ENCODE peak calls at places on chromosomes 5 and 9, in four cellular contexts. D is K562, F is HepG2, C is WTC11. E is an unnamed sample.

GRCh38 chr9:109232449-109232848 is 65.4 kb upstream of the FRRS1L start:
- DNase-seq in D (no peak), F (no peak), C (no peak), E (no peak)

GRCh38 chr5:108975697-108976096 is 228.0 kb downstream of the FER start:
- DNase-seq in D (no peak), F (no peak), C (no peak), E (no peak)

GRCh38 chr9:38011991-38012390 is 57.0 kb downstream of the SHB start:
- DNase-seq in D (no peak), F (no peak), C (no peak), E (no peak)

GRCh38 chr5:162096448-162096847 is 28.9 kb downstream of the GABRG2 start:
- DNase-seq in D (no peak), F (no peak), C (no peak), E (no peak)

GRCh38 chr9:37913480-37914153 is 9.7 kb upstream of the SLC25A51 start:
- DNase-seq in D (peak; percentile 94), F (peak; percentile 81), C (peak; percentile 92), E (peak; percentile 47)

GRCh38 chr9:75235632-75236031 is 147.3 kb downstream of the OSTF1 start:
- DNase-seq in D (no peak), F (peak; percentile 12), C (no peak), E (no peak)

GRCh38 chr9:127177682-127178265 is 55.3 kb upstream of the ANGPTL2 start:
- DNase-seq in D (no peak), F (no peak), C (peak; percentile 3), E (no peak)

GRCh38 chr5:139671096-139671841 is 23.1 kb downstream of the CXXC5 start:
- DNase-seq in D (no peak), F (no peak), C (no peak), E (no peak)

GRCh38 chr9:5025416-5025815 is 40.3 kb downstream of the JAK2 start:
- DNase-seq in D (no peak), F (no peak), C (no peak), E (no peak)

GRCh38 chr5:172574845-172575170 is 66.3 kb upstream of the NEURL1B start:
- DNase-seq in D (no peak), F (no peak), C (no peak), E (no peak)

GRCh38 chr5:12865529-12865928 is 961.3 kb upstream of the CTNND2 start:
- DNase-seq in D (no peak), F (no peak), C (no peak), E (no peak)

GRCh38 chr5:152349683-152350526 is 55.2 kb downstream of the NMUR2 start:
- DNase-seq in D (peak; percentile 31), F (peak; percentile 21), C (peak; percentile 61), E (no peak)

GRCh38 chr9:78575791-78576190 is 278.9 kb downstream of the PSAT1 start:
- DNase-seq in D (no peak), F (no peak), C (no peak), E (no peak)

GRCh38 chr9:122562134-122562760 is 9.3 kb downstream of the OR1N2 start:
- DNase-seq in D (no peak), F (no peak), C (peak; percentile 33), E (no peak)

GRCh38 chr5:145221416-145221815 is 613.7 kb downstream of the PRELID2 start:
- DNase-seq in D (no peak), F (no peak), C (no peak), E (no peak)

GRCh38 chr5:52657231-52657645 is 130.5 kb upstream of the ITGA1 start:
- DNase-seq in D (peak; percentile 12), F (peak; percentile 18), C (no peak), E (no peak)
- TF ChIP-seq ETV6 in D (no peak), F (no peak), C (no peak), E (no peak)

DNA sequence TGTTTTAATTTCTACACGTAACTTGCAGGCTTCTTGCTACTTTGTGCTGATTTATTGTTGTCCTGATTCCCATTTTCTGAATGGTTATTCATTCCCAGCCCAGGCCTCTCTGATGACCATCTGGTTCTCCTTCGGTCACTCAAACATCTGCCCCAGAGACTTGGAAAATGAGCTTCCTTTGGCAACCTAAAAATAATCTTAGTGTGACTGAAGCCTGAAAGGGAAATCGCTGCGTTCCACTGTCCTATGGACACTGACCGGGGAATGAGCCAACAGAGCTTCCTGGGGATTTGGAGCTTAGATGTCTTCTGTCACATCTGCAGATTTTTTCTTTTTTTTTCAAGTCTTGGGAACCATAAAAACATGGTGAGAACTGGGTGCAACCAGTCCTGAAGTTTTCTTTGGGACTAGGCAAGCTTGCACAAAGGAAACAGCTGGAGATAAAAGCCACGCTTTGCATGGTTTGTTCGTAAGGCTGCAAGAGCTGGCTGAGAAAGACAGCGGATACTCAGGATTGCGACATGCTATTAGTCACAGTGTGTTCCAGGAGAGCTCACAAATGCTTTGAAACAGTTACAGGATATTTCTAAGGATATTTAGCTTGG is 146.3 kb downstream of the GOLPH3 start:
- DNase-seq in D (no peak), F (peak; percentile 39), C (no peak), E (no peak)
- TF ChIP-seq ETV6 in D (no peak), F (no peak), C (no peak), E (no peak)

DNA sequence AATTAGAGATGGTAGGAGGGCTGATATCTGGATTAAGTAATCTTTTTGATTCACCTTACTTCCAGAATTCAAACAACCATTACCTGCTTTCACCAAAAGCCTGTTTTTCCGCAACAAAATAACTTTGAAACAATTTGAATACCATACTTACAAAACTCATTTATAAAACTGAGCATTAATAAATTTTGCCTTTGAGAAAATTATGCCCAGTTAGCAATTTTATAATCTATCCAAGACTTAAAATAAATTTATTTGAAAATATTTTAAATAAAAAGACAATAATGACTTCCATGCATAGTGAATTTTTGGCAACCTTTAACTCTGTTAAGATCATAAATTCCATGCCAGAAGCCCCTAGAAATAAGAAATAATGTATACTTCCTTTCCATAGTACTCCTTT is 71.3 kb upstream of the FTMT start:
- DNase-seq in D (no peak), F (no peak), C (no peak), E (no peak)
- TF ChIP-seq ETV6 in D (no peak), F (no peak), C (no peak), E (no peak)

DNA sequence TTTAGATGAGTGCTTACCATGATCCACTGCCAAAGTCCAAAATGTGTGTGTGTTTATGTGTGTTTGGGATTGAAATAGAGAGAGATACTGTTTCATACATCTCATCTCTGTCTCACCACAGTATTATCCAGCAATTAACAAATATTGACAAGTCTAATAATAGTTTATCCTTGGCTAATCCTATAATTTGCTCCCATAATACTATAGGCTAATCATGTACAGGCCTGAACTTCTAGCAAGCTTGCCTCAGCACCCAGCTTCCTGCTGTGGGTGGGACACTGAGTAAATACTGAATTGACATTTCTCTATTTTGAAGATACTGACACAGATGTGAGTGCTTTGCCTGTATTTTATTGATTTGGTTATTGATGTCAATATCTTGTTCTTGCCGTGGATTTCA is 35.3 kb upstream of the KCNV2 start:
- DNase-seq in D (no peak), F (no peak), C (no peak), E (no peak)
- TF ChIP-seq ETV6 in D (no peak), F (no peak), C (no peak), E (no peak)

DNA sequence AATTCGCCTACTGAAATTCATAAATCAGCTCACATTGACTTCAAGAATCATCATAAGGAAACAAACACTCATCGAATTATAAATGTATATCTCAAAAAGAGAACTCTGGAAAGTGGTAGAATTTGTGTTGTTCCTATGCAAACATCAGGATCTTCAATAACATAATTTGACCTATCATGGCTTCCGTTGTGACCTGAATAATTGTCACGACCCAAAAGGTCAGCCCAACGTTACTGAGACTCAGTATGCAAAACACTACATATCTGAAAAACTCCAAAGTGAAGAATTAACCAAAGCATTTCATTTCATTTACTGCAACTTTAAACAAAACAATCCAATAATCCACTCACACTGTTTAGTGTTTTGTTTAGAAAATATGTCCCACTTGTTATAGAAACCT is 1.2 kb downstream of the RAPGEF6 start:
- DNase-seq in D (no peak), F (no peak), C (no peak), E (no peak)
- TF ChIP-seq ETV6 in D (no peak), F (no peak), C (no peak), E (no peak)

GRCh38 chr9:131308906-131309305 is 19.4 kb downstream of the PLPP7 start:
- DNase-seq in D (no peak), F (no peak), C (no peak), E (no peak)

GRCh38 chr9:131312822-131313770 is 23.6 kb downstream of the PLPP7 start:
- DNase-seq in D (peak; percentile 92), F (no peak), C (no peak), E (no peak)

GRCh38 chr9:131309526-131310276 is 20.2 kb downstream of the PLPP7 start:
- DNase-seq in D (no peak), F (no peak), C (no peak), E (no peak)

GRCh38 chr9:131312246-131312645 is 22.7 kb downstream of the PLPP7 start:
- DNase-seq in D (no peak), F (no peak), C (no peak), E (no peak)

DNA sequence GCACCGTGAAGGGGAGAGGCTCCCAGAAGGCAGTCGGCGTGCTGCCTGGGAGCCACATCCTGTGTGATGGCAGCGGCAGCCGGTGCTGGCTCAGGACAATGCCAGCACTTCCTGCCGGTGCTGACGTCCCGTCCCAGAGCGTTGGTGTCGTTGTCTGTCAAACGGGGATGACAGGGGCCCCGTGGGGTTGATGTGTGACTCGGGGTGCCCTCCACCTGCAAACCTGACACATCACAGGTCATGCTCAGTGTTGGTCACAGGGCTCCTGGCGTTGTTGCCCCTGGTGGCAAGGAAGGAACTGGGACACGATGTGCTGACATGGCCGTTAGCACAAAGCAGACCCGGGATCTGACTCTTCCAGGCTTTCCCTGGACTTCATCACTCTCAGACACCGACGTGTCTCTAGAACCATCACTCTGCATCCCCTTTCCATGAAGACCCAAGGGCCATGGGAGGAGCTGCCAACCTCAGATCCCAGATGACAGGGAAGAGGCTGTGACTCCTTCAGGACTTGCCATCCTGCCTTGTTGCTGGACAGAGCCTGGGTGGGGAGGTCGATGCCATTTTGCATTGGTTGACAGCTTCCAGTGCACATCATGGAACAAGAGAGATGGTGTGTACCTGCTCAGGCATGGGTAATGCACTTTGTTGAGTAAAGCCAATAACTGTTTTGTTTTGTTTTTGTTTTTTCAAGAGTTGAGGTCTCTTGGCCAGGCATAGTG is 21.5 kb downstream of the PLPP7 start:
- DNase-seq in D (no peak), F (no peak), C (no peak), E (no peak)
- TF ChIP-seq ETV6 in D (no peak), F (no peak), C (no peak), E (no peak)

DNA sequence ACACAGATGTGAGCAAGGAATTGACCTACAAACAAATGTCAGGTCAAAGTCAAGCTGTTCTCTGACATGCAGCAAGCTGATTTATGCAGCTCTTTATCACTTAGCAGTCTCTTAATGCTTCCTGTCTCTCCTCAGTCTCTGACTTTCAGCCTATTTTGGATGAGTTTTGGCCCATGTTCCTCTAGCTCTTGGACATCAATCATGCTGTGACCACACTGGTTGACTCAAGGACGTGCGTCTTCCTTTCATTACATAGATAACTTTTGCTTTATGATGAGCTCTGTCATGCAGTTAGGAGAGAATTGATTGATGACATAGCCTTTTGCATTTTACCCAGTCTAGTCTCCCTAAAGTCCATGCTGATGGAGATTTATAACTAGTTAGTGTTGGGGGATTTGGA is 9.4 kb upstream of the REEP5 start:
- DNase-seq in D (no peak), F (no peak), C (no peak), E (no peak)
- TF ChIP-seq ETV6 in D (no peak), F (no peak), C (no peak), E (no peak)

DNA sequence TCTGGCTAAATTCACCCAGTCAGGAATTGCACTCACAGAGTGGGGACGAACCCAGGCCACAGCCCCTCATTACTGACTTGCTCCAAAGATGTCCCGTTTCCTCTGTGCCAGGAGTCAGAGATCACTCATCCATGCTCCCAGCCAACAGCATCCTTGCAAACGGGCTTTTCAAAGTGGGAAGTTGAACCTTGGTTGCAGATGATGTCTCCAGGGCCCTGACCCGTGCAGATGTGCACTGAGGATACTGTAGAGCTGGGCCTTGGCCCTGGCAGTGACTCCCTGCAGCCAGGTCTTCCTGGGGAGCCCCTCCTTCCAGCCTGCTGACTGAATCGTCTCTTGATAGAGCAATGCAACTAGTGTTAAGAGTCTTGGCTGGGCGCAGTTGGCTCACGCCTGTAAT is 22.3 kb downstream of the TCF7 start:
- DNase-seq in D (no peak), F (no peak), C (no peak), E (no peak)
- TF ChIP-seq ETV6 in D (no peak), F (no peak), C (no peak), E (no peak)

E was measured in GM12878.